ENCODE peak calls at places on chromosome 3, in seven cellular contexts. C, Q, E, M, O, V and J are unnamed samples.

GRCh38 chr3:105837143-105837740 is 31.6 kb downstream of the CBLB start:
- DNase-seq in C (no peak), Q (no peak), E (no peak), M (peak), O (no peak), V (no peak), J (no peak)

GRCh38 chr3:159844383-159844730 is 144.3 kb upstream of the IL12A start:
- DNase-seq in C (no peak), Q (no peak), E (no peak), M (peak), O (no peak), V (no peak), J (no peak)

GRCh38 chr3:95588473-95588872 is 1225.9 kb upstream of the EPHA6 start:
- DNase-seq in C (no peak), Q (no peak), E (no peak), M (no peak), O (no peak), V (no peak), J (no peak)

GRCh38 chr3:38640661-38641441 is 8.6 kb downstream of the SCN5A start:
- DNase-seq in C (peak), Q (no peak), E (no peak), M (no peak), O (no peak), V (no peak), J (no peak)

GRCh38 chr3:50324351-50325144 is 2.0 kb upstream of the HYAL2 start:
- DNase-seq in C (peak), Q (peak), E (peak), M (peak), O (no peak), V (peak), J (peak)

GRCh38 chr3:48402281-48402732 is 27.6 kb downstream of the PLXNB1 start:
- DNase-seq in C (peak), Q (peak), E (peak), M (peak), O (peak), V (no peak), J (no peak)

GRCh38 chr3:129943020-129943419 is 31.5 kb upstream of the TRH start:
- DNase-seq in C (no peak), Q (no peak), E (no peak), M (no peak), O (no peak), V (no peak), J (no peak)

GRCh38 chr3:149273096-149273751 is 51.6 kb upstream of the CP start:
- DNase-seq in C (no peak), Q (peak), E (peak), M (peak), O (peak), V (peak), J (peak)

GRCh38 chr3:97981886-97982285 is 9.7 kb upstream of the RIOX2 start:
- DNase-seq in C (no peak), Q (no peak), E (no peak), M (peak), O (no peak), V (no peak), J (no peak)

GRCh38 chr3:44301746-44302145 is 36.8 kb upstream of the TCAIM start:
- DNase-seq in C (no peak), Q (peak), E (no peak), M (no peak), O (no peak), V (no peak), J (no peak)
- H3K4me3 ChIP-seq in C (no peak), Q (no peak), E (no peak), M (no peak), O (no peak), V (no peak), J (no peak)

GRCh38 chr3:154121236-154122095 is at the start of gene ARHGEF26:
- DNase-seq in C (peak), Q (peak), E (peak), M (peak), O (no peak), V (peak), J (peak)

GRCh38 chr3:154122912-154123559 is 1.8 kb downstream of the ARHGEF26 start:
- DNase-seq in C (no peak), Q (peak), E (no peak), M (peak), O (no peak), V (peak), J (peak)

GRCh38 chr3:154125378-154126030 is 4.3 kb downstream of the ARHGEF26 start:
- DNase-seq in C (no peak), Q (no peak), E (no peak), M (no peak), O (no peak), V (no peak), J (no peak)

GRCh38 chr3:154122096-154122911 is 1.1 kb downstream of the ARHGEF26 start:
- DNase-seq in C (peak), Q (peak), E (no peak), M (no peak), O (no peak), V (no peak), J (no peak)

GRCh38 chr3:154120903-154121235 is 321 bp upstream of the ARHGEF26 start:
- DNase-seq in C (no peak), Q (peak), E (no peak), M (no peak), O (no peak), V (no peak), J (no peak)
- H3K4me3 ChIP-seq in C (peak), Q (peak), E (peak), M (peak), O (peak), V (peak), J (peak)

DNA sequence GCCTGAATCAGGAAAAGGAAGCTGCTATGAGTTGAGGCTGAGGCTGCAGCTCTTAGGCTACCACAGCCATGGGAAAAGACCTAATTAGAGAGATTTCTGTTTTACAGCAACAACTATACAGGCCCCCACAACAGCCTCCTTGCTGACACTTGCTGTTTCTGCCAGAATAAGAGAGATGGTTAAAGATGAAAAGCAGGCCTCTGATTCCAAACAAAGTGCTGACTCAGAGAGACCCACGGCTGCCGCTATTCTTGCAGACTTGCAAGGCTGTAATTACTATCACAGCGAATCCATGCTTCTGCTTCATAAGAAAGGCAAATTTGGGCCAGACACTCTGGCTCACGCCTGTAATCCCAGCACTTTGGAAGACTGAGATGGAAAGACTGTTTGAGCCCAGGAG is 41.8 kb downstream of the MCF2L2 start:
- DNase-seq in C (no peak), Q (no peak), E (no peak), M (no peak), O (no peak), V (no peak), J (no peak)
- H3K4me3 ChIP-seq in C (no peak), Q (no peak), E (no peak), M (no peak), O (no peak), V (no peak), J (no peak)

GRCh38 chr3:42128526-42128925 is 37.4 kb downstream of the TRAK1 start:
- DNase-seq in C (no peak), Q (no peak), E (no peak), M (no peak), O (no peak), V (no peak), J (no peak)

GRCh38 chr3:42130329-42131070 is 39.3 kb downstream of the TRAK1 start:
- DNase-seq in C (no peak), Q (no peak), E (no peak), M (no peak), O (no peak), V (peak), J (no peak)

GRCh38 chr3:42130007-42130328 is 38.8 kb downstream of the TRAK1 start:
- DNase-seq in C (no peak), Q (no peak), E (no peak), M (no peak), O (no peak), V (no peak), J (no peak)

GRCh38 chr3:42127226-42127625 is 36.1 kb downstream of the TRAK1 start:
- DNase-seq in C (no peak), Q (no peak), E (no peak), M (no peak), O (no peak), V (no peak), J (no peak)

GRCh38 chr3:42129014-42129953 is 38.1 kb downstream of the TRAK1 start:
- DNase-seq in C (no peak), Q (peak), E (no peak), M (peak), O (no peak), V (peak), J (no peak)
- H3K4me3 ChIP-seq in C (no peak), Q (no peak), E (no peak), M (no peak), O (no peak), V (no peak), J (no peak)

DNA sequence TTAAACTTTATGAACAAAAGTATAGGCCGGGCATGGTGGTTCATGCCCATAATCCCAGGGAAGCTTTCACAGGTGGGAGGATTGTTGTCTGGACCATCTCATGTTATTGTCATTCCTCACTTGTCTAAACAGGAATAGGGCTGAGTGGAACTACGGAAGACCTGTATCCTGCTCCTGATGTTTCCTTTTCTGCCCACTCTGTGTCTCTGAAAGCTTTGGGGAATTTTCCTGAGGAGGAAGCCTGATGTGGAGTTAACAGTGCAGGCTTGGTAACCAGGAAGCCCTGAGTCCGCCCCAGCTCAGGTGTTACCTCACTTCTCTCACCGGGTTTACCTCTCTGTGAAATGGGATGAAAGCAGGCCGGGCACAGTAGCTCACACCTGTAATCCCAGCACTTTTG is 2.0 kb upstream of the SS18L2 start:
- DNase-seq in C (no peak), Q (no peak), E (no peak), M (no peak), O (no peak), V (no peak), J (no peak)
- H3K4me3 ChIP-seq in C (no peak), Q (no peak), E (no peak), M (no peak), O (no peak), V (no peak), J (no peak)

GRCh38 chr3:192409838-192410683 is 317.3 kb downstream of the FGF12 start:
- DNase-seq in C (peak), Q (peak), E (no peak), M (peak), O (no peak), V (no peak), J (no peak)
- H3K4me3 ChIP-seq in C (peak), Q (no peak), E (peak), M (peak), O (no peak), V (no peak), J (no peak)

GRCh38 chr3:58463942-58464271 is 28.0 kb upstream of the KCTD6 start:
- DNase-seq in C (no peak), Q (no peak), E (no peak), M (no peak), O (no peak), V (no peak), J (no peak)
- H3K4me3 ChIP-seq in C (peak), Q (peak), E (no peak), M (no peak), O (no peak), V (no peak), J (no peak)

GRCh38 chr3:134364061-134364935 is 9.9 kb downstream of the AMOTL2 start:
- DNase-seq in C (peak), Q (peak), E (peak), M (peak), O (peak), V (peak), J (peak)
- H3K4me3 ChIP-seq in C (peak), Q (peak), E (peak), M (no peak), O (peak), V (no peak), J (peak)